ENCODE peak calls at places on chromosomes 3 and 15, in six cellular contexts. X is CD8-positive, alpha-beta T cell; B is PC-9; T is astrocyte of the spinal cord; U is heart left ventricle; V is cardiac fibroblast. I is an unnamed sample.

GRCh38 chr3:3157484-3157883 is 22.0 kb downstream of the CRBN start:
- DNase-seq in B (no peak), T (no peak), X (no peak), V (no peak), U (no peak), I (no peak)

GRCh38 chr15:43104426-43104825 is 1.4 kb downstream of the UBR1 start:
- DNase-seq in U (no peak), B (no peak), T (no peak), V (no peak), X (no peak), I (no peak)

GRCh38 chr15:69666441-69666882 is 213.8 kb downstream of the RPLP1 start:
- DNase-seq in T (peak), X (no peak), B (no peak), V (peak), U (peak), I (peak)

GRCh38 chr3:108780235-108780634 is 23.0 kb upstream of the RETNLB start:
- DNase-seq in T (no peak), X (peak), U (no peak), V (no peak), B (no peak), I (no peak)

GRCh38 chr15:65816441-65816840 is 24.3 kb upstream of the DENND4A start:
- DNase-seq in V (no peak), X (no peak), U (no peak), T (no peak), B (no peak), I (no peak)

GRCh38 chr3:170840291-170840859 is 29.6 kb downstream of the RPL22L1 start:
- DNase-seq in T (peak), B (no peak), U (no peak), X (no peak), V (no peak), I (no peak)

GRCh38 chr3:169383770-169384169 is 279.7 kb downstream of the MECOM start:
- DNase-seq in V (no peak), U (no peak), T (no peak), X (no peak), B (no peak), I (no peak)

GRCh38 chr15:38853608-38854007 is 289.0 kb upstream of the RASGRP1 start:
- DNase-seq in X (peak), B (no peak), U (no peak), V (peak), T (no peak), I (no peak)

GRCh38 chr3:99562138-99562537 is 76.3 kb upstream of the COL8A1 start:
- DNase-seq in B (no peak), X (no peak), T (peak), V (peak), U (no peak), I (no peak)

GRCh38 chr3:156792114-156792513 is 34.0 kb upstream of the LEKR1 start:
- DNase-seq in B (no peak), X (no peak), U (no peak), T (peak), V (no peak), I (no peak)

GRCh38 chr15:68749365-68750141 is 71.1 kb downstream of the ANP32A start:
- DNase-seq in X (no peak), V (peak), U (peak), B (no peak), T (no peak), I (no peak)

GRCh38 chr3:128447561-128448013 is 19.1 kb downstream of the DNAJB8 start:
- DNase-seq in X (peak), B (no peak), T (no peak), V (no peak), U (no peak), I (no peak)

GRCh38 chr15:71364117-71364584 is 248.9 kb downstream of the THSD4 start:
- DNase-seq in V (no peak), U (no peak), X (no peak), T (no peak), B (no peak), I (no peak)

GRCh38 chr3:5122741-5123706 is 932 bp downstream of the ARL8B start:
- DNase-seq in B (peak), T (peak), X (peak), V (peak), U (peak), I (peak)

GRCh38 chr3:170469151-170470062 is 50.7 kb downstream of the CLDN11 start:
- DNase-seq in B (no peak), V (no peak), U (no peak), T (peak), X (no peak), I (no peak)

GRCh38 chr3:28171962-28172361 is 69.5 kb upstream of the CMC1 start:
- DNase-seq in B (no peak), V (peak), U (no peak), T (no peak), X (no peak), I (no peak)

GRCh38 chr15:68494573-68495105 is 62.7 kb upstream of the ITGA11 start:
- DNase-seq in T (no peak), U (no peak), X (no peak), B (no peak), V (no peak), I (no peak)

GRCh38 chr3:40800343-40800742 is 275.6 kb downstream of the ZNF621 start:
- DNase-seq in B (peak), U (no peak), V (peak), X (no peak), T (peak), I (peak)

GRCh38 chr3:31937225-31937624 is 43.8 kb downstream of the OSBPL10 start:
- DNase-seq in B (no peak), V (peak), X (no peak), U (no peak), T (no peak), I (no peak)

GRCh38 chr15:64930778-64931240 is 19.1 kb downstream of the ANKDD1A start:
- DNase-seq in U (no peak), B (peak), T (peak), V (peak), X (no peak), I (peak)

GRCh38 chr15:31758126-31758525 is 272.2 kb upstream of the CHRNA7 start:
- DNase-seq in X (no peak), B (no peak), U (peak), T (no peak), V (peak), I (no peak)

GRCh38 chr15:101187820-101188516 is 63.9 kb downstream of the CHSY1 start:
- DNase-seq in V (peak), X (no peak), B (no peak), U (peak), T (peak), I (no peak)

GRCh38 chr3:71310595-71311319 is 272.8 kb downstream of the FOXP1 start:
- DNase-seq in T (peak), B (no peak), V (peak), U (peak), X (no peak), I (no peak)

GRCh38 chr15:47194718-47195117 is 522.6 kb upstream of the SEMA6D start:
- DNase-seq in T (peak), B (no peak), V (peak), U (no peak), X (no peak), I (no peak)

GRCh38 chr3:107272471-107272870 is 104.8 kb upstream of the CCDC54 start:
- DNase-seq in T (no peak), X (no peak), V (no peak), B (no peak), U (no peak), I (no peak)

GRCh38 chr3:38650248-38650940 is 907 bp upstream of the SCN5A start:
- DNase-seq in U (no peak), T (no peak), B (no peak), X (no peak), V (no peak), I (no peak)

GRCh38 chr15:74127954-74128784 is 2.2 kb upstream of the ISLR2 start:
- DNase-seq in B (no peak), X (no peak), T (no peak), V (peak), U (peak), I (no peak)
- TF ChIP-seq CTCF in B (no peak), X (no peak), T (no peak), V (no peak), U (no peak), I (no peak)

DNA sequence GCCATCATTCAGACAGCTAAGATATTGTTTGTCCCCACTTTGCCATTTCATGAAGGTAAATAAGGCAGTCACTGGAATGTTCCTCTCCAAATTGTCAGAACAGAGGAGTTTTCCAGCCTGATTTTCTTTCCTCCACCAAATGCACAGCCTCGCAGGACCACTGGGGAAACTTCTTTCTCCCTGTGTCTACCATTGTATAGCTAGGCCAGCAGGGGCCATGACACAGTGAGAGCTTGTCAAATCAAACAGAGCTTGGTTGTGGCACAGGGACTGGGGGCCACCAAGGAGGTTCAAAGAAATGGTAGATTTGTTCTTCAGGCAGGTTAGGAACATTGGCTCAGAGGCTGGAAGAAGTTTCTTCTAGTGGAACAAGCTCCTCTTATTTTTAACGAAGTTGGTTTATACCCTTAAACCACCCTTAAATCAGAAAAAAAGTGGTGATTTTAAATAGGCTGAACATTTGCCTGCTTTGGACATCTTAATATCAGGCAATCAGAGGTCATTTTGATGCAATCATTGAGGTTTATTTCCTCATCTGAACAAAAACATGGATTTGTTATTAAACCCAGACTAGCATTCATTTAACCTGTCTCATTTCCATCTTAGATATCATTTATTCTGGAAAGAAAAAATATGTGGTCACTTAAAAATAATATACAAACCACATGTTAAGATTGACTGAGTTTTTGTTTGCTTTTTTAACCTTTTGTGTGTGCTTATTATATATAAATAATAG is 105.5 kb downstream of the GTPBP8 start:
- DNase-seq in V (no peak), T (peak), X (no peak), B (no peak), U (no peak), I (no peak)
- TF ChIP-seq CTCF in V (no peak), T (no peak), X (no peak), B (no peak), U (no peak), I (no peak)

DNA sequence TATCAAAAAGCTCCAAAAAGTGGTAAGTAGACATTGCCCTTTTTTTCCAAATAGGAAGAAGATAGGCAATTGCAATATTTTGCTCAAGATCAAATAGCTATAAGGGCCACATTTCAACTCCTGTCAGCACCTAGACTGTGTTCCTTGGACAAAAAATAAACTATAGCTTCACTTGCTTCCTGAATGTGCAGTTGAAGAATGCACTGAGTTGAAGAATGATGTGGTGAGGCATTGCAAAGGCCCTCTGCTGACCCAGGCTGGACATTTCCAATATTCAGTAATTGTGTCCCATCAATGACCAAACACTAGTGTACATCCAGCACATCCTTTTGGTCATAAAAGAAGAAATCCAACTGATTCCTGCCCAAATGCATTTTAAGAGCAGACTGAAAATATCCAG is 424.9 kb upstream of the TGFBR2 start:
- DNase-seq in V (no peak), X (no peak), U (no peak), B (no peak), T (no peak), I (no peak)
- TF ChIP-seq CTCF in V (no peak), X (no peak), U (no peak), B (no peak), T (no peak), I (no peak)

DNA sequence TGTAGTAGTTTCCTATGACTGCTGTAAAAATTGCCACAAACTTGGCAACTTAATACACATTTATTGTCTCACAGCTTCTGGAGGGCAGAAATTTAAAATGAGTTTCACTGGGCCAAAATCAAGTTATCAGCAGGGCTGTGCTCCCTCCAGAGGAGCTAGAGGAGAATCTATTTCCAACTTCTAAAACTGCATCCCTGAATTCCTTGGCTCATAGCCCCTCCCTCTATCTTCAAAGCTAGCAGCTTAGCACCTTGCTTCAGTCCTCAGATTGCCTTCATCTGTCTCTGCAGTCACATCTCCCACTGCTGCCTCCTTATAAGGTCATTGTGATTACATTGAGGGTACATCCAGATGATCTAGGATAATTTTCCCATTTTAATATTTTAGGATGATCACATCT is 17.8 kb upstream of the GADL1 start:
- DNase-seq in U (no peak), V (no peak), X (no peak), T (no peak), B (no peak), I (no peak)
- TF ChIP-seq CTCF in U (no peak), V (no peak), X (no peak), T (no peak), B (no peak), I (no peak)

GRCh38 chr15:90638963-90639362 is 78.2 kb upstream of the BLM start:
- DNase-seq in X (no peak), U (no peak), T (no peak), B (no peak), V (no peak), I (no peak)
- TF ChIP-seq CTCF in X (no peak), U (no peak), T (no peak), B (no peak), V (no peak), I (no peak)

DNA sequence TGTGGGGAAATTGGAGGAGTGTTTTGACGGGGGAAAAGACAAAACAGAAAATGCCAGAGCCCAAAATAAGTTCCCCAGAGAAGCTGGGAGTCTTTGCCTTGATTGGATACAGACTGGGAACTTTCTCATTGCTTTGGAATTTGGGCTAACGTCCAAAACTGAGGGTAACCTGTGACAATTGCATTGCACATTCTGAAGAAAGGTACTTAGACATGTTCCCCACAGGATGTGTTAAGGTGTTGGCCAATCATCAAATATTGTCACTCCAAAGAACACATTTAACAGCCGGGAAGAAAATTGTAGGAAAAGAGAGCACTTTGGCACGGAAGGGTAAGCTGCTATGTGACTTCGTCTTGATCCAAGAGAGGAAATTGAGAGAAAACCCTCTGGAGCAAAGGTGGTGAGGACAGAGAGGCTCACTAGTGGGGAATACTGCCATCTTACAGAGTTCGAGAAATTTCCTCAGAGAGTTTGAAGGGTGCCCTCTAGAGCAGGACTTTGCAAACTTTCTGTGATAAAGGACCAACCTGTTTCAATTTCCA is 619.5 kb upstream of the TBL1XR1 start:
- DNase-seq in V (peak), U (no peak), B (peak), X (no peak), T (peak), I (no peak)
- TF ChIP-seq CTCF in V (peak), U (peak), B (peak), X (no peak), T (peak), I (no peak)

DNA sequence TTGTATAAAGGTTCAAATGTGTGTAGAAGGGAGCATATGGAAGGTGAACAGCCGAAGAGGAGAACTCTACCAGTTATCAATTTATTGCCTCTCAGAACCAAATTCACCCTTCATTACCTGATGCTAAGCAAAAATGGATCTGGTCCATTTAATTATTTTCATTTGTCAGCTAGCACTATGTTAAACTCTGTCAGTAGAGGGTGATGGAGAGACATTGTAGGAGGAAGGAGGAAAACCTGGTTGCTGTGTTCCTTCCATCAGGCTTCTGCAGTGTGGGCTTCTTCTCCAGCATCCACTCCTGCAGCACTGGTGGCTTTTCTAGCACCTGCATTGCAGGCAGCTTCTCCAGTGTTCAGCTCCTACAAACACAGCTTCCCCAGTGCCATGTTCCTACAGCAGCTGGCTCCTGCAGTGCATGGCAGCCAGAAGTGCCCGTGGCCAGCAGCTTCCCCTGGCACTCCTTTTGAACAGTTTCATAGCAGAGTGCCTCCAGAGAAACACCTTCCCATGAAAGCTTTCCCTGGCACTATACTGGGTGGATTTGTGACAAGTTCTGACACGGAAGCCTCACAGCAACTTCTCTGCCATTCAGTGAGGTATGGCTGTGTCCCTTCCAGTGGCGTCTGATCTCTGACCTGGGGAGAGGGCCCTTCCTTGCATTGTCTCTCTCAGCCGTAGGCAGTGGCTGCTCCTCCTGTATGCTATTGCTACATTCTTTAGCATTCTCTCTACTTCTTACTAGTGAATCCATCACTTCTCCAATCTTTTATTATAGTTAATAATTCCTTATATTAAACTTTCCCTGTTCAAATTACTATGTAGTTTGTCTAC is 14.6 kb upstream of the IL17RD start:
- DNase-seq in U (no peak), V (peak), B (no peak), X (no peak), T (no peak), I (no peak)
- TF ChIP-seq CTCF in U (peak), V (peak), B (peak), X (no peak), T (peak), I (no peak)

DNA sequence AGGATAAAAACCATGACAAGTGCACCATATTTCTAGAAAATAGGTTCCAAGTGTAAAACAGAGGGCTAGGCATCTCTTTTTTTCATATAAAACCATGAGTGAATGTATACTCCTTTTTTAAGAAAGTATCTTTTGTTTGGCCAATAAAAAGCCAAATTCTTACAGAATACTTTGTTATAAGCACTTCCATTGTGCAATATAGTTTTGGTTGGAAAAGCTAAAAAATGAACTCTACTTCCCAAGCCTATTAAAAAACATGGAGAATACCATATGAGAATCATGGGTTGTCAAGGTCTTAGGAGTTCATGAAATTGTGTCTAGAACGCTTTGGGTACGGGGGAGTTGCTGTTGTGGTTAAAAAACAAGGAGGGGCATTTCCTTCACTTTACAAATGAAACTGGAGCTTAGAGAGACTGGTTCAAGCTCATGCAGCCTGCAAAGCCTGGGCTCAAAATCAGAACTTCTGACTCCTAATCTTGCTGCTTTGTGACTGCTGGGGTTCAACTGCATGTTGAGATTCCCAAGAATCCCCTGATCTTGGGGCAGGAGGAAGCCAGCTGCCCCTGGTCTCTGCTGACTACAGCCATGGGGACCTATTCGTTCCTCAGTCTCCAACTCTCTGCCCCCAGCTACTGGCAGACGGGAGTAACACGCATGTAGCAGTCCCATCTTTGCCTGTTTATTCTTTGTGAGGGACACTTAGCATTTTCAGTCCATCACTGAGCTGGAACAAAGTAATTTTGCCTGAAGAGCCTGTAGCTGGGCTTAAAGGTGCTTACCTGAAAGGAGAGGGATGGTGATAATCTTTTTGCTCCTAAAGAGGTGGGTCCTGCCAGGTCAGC is 229.1 kb downstream of the CHST2 start:
- DNase-seq in T (no peak), X (no peak), U (no peak), B (no peak), V (no peak), I (no peak)
- TF ChIP-seq CTCF in T (peak), X (no peak), U (no peak), B (no peak), V (peak), I (no peak)